ENCODE peak calls at places on chromosome 9, in ten cellular contexts. Z, X, N, J, C, G, H, Y, D and M are unnamed samples.

GRCh38 chr9:130276121-130276520 is 10.6 kb downstream of the HMCN2 start:
- DNase-seq in D (no peak), H (peak), Y (peak), J (no peak), N (no peak), G (no peak), X (no peak), C (no peak), Z (no peak), M (no peak)

GRCh38 chr9:125758986-125759811 is 12.0 kb downstream of the PBX3 start:
- DNase-seq in J (no peak), X (no peak), Y (no peak), D (no peak), Z (no peak), N (no peak), C (no peak), G (no peak), H (peak), M (no peak)

GRCh38 chr9:128245293-128246151 is 30.3 kb downstream of the GOLGA2 start:
- DNase-seq in N (peak), H (peak), D (no peak), C (no peak), J (no peak), G (no peak), Y (peak), X (no peak), Z (no peak), M (no peak)

GRCh38 chr9:8887369-8887768 is 1087.8 kb upstream of the DMAC1 start:
- DNase-seq in Y (no peak), Z (no peak), D (no peak), C (no peak), J (no peak), N (no peak), G (no peak), X (no peak), H (no peak), M (no peak)

GRCh38 chr9:21689851-21690250 is 112.6 kb upstream of the MTAP start:
- DNase-seq in G (no peak), N (no peak), Y (no peak), H (no peak), C (no peak), Z (no peak), J (no peak), X (no peak), D (no peak), M (no peak)

GRCh38 chr9:120336021-120336752 is 243.8 kb downstream of the CDK5RAP2 start:
- DNase-seq in C (no peak), N (no peak), X (peak), Y (peak), H (no peak), D (peak), J (no peak), G (no peak), Z (no peak), M (no peak)

GRCh38 chr9:96450613-96451544 is 910 bp downstream of the HABP4 start:
- DNase-seq in N (peak), D (peak), J (peak), H (peak), Y (peak), Z (no peak), C (peak), G (no peak), X (peak), M (no peak)

GRCh38 chr9:129394920-129395279 is 216.8 kb upstream of the IER5L start:
- DNase-seq in G (no peak), H (no peak), Z (no peak), J (no peak), D (no peak), X (no peak), Y (no peak), N (no peak), C (no peak), M (no peak)

GRCh38 chr9:129162901-129163670 is 15.0 kb downstream of the IER5L start:
- DNase-seq in D (no peak), Y (peak), H (peak), J (no peak), X (no peak), N (no peak), G (no peak), C (no peak), Z (no peak), M (no peak)

GRCh38 chr9:114314256-114314867 is 8.5 kb upstream of the ORM1 start:
- DNase-seq in H (no peak), Z (no peak), X (no peak), N (no peak), D (peak), J (peak), C (no peak), G (no peak), Y (no peak), M (no peak)

GRCh38 chr9:7212101-7212500 is 454.3 kb downstream of the KDM4C start:
- DNase-seq in H (no peak), Y (no peak), J (no peak), Z (no peak), N (no peak), G (no peak), C (no peak), X (no peak), D (peak), M (no peak)

GRCh38 chr9:127568971-127569818 is 42.9 kb upstream of the STXBP1 start:
- DNase-seq in N (peak), Y (peak), X (peak), D (peak), G (peak), Z (peak), H (peak), C (peak), J (peak), M (no peak)

GRCh38 chr9:127569819-127570401 is 42.2 kb upstream of the STXBP1 start:
- DNase-seq in D (peak), H (peak), G (peak), Y (peak), C (no peak), J (peak), Z (no peak), X (peak), N (no peak), M (no peak)